ENCODE peak calls at places on chromosomes 5 and 9, in nine cellular contexts. One of them, this sample, is unnamed.

GRCh38 chr5:132653716-132654115 is 4.3 kb upstream of the IL13 start:
- DNase-seq in AG20443: no peak
- DNase-seq in tibial nerve: no peak
- DNase-seq in HS-5: no peak
- DNase-seq in stimulated activated CD4-positive, alpha-beta T cell treated with anti-CD3 and anti-CD28 coated beads, Interleukin-4, amount 100 ng/mL, for 48 hours: no peak
- DNase-seq in posterior cingulate gyrus: no peak
- DNase-seq in HTR-8/SVneo: no peak
- DNase-seq in Peyer's patch: no peak
- DNase-seq in stimulated activated CD8-positive, alpha-beta memory T cell treated with anti-CD3 and anti-CD28 coated beads, Interleukin-15, amount 100 ng/mL, for 4 hours: no peak
- DNase-seq in this sample: no peak

GRCh38 chr5:179279347-179280094 is 65.7 kb downstream of the ADAMTS2 start:
- DNase-seq in Peyer's patch: no peak
- DNase-seq in HS-5: no peak
- DNase-seq in posterior cingulate gyrus: no peak
- DNase-seq in tibial nerve: no peak
- DNase-seq in stimulated activated CD4-positive, alpha-beta T cell treated with anti-CD3 and anti-CD28 coated beads, Interleukin-4, amount 100 ng/mL, for 48 hours: no peak
- DNase-seq in AG20443: peak
- DNase-seq in HTR-8/SVneo: no peak
- DNase-seq in stimulated activated CD8-positive, alpha-beta memory T cell treated with anti-CD3 and anti-CD28 coated beads, Interleukin-15, amount 100 ng/mL, for 4 hours: no peak
- DNase-seq in this sample: no peak

GRCh38 chr9:125748511-125749099 is 1.4 kb downstream of the PBX3 start:
- DNase-seq in stimulated activated CD4-positive, alpha-beta T cell treated with anti-CD3 and anti-CD28 coated beads, Interleukin-4, amount 100 ng/mL, for 48 hours: no peak
- DNase-seq in HS-5: no peak
- DNase-seq in tibial nerve: no peak
- DNase-seq in HTR-8/SVneo: no peak
- DNase-seq in stimulated activated CD8-positive, alpha-beta memory T cell treated with anti-CD3 and anti-CD28 coated beads, Interleukin-15, amount 100 ng/mL, for 4 hours: no peak
- DNase-seq in posterior cingulate gyrus: no peak
- DNase-seq in AG20443: no peak
- DNase-seq in Peyer's patch: no peak
- DNase-seq in this sample: no peak

GRCh38 chr5:41112486-41113455 is 41.6 kb upstream of the MROH2B start:
- DNase-seq in posterior cingulate gyrus: no peak
- DNase-seq in stimulated activated CD8-positive, alpha-beta memory T cell treated with anti-CD3 and anti-CD28 coated beads, Interleukin-15, amount 100 ng/mL, for 4 hours: no peak
- DNase-seq in HTR-8/SVneo: no peak
- DNase-seq in HS-5: peak
- DNase-seq in Peyer's patch: no peak
- DNase-seq in AG20443: no peak
- DNase-seq in stimulated activated CD4-positive, alpha-beta T cell treated with anti-CD3 and anti-CD28 coated beads, Interleukin-4, amount 100 ng/mL, for 48 hours: no peak
- DNase-seq in tibial nerve: no peak
- DNase-seq in this sample: no peak

GRCh38 chr5:91018185-91018584 is 364.9 kb downstream of the ARRDC3 start:
- DNase-seq in Peyer's patch: no peak
- DNase-seq in stimulated activated CD8-positive, alpha-beta memory T cell treated with anti-CD3 and anti-CD28 coated beads, Interleukin-15, amount 100 ng/mL, for 4 hours: no peak
- DNase-seq in HTR-8/SVneo: no peak
- DNase-seq in tibial nerve: no peak
- DNase-seq in AG20443: no peak
- DNase-seq in posterior cingulate gyrus: no peak
- DNase-seq in HS-5: no peak
- DNase-seq in stimulated activated CD4-positive, alpha-beta T cell treated with anti-CD3 and anti-CD28 coated beads, Interleukin-4, amount 100 ng/mL, for 48 hours: no peak
- DNase-seq in this sample: no peak

GRCh38 chr9:27333241-27334052 is 36.5 kb upstream of the EQTN start:
- DNase-seq in tibial nerve: peak
- DNase-seq in AG20443: peak
- DNase-seq in HS-5: peak
- DNase-seq in Peyer's patch: peak
- DNase-seq in stimulated activated CD8-positive, alpha-beta memory T cell treated with anti-CD3 and anti-CD28 coated beads, Interleukin-15, amount 100 ng/mL, for 4 hours: no peak
- DNase-seq in stimulated activated CD4-positive, alpha-beta T cell treated with anti-CD3 and anti-CD28 coated beads, Interleukin-4, amount 100 ng/mL, for 48 hours: peak
- DNase-seq in posterior cingulate gyrus: peak
- DNase-seq in HTR-8/SVneo: peak
- DNase-seq in this sample: peak

GRCh38 chr9:86974421-86974820 is 27.1 kb upstream of the GAS1 start:
- DNase-seq in posterior cingulate gyrus: no peak
- DNase-seq in HS-5: no peak
- DNase-seq in tibial nerve: no peak
- DNase-seq in stimulated activated CD8-positive, alpha-beta memory T cell treated with anti-CD3 and anti-CD28 coated beads, Interleukin-15, amount 100 ng/mL, for 4 hours: no peak
- DNase-seq in stimulated activated CD4-positive, alpha-beta T cell treated with anti-CD3 and anti-CD28 coated beads, Interleukin-4, amount 100 ng/mL, for 48 hours: no peak
- DNase-seq in HTR-8/SVneo: no peak
- DNase-seq in AG20443: no peak
- DNase-seq in Peyer's patch: no peak
- DNase-seq in this sample: no peak

GRCh38 chr5:160833806-160834205 is 18.2 kb downstream of the ATP10B start:
- DNase-seq in tibial nerve: no peak
- DNase-seq in AG20443: no peak
- DNase-seq in Peyer's patch: no peak
- DNase-seq in stimulated activated CD4-positive, alpha-beta T cell treated with anti-CD3 and anti-CD28 coated beads, Interleukin-4, amount 100 ng/mL, for 48 hours: no peak
- DNase-seq in stimulated activated CD8-positive, alpha-beta memory T cell treated with anti-CD3 and anti-CD28 coated beads, Interleukin-15, amount 100 ng/mL, for 4 hours: no peak
- DNase-seq in HS-5: no peak
- DNase-seq in HTR-8/SVneo: no peak
- DNase-seq in posterior cingulate gyrus: no peak
- DNase-seq in this sample: no peak

GRCh38 chr5:173512637-173513435 is 103.6 kb downstream of the BOD1 start:
- DNase-seq in tibial nerve: no peak
- DNase-seq in HS-5: no peak
- DNase-seq in HTR-8/SVneo: peak
- DNase-seq in stimulated activated CD4-positive, alpha-beta T cell treated with anti-CD3 and anti-CD28 coated beads, Interleukin-4, amount 100 ng/mL, for 48 hours: no peak
- DNase-seq in posterior cingulate gyrus: no peak
- DNase-seq in Peyer's patch: no peak
- DNase-seq in AG20443: no peak
- DNase-seq in stimulated activated CD8-positive, alpha-beta memory T cell treated with anti-CD3 and anti-CD28 coated beads, Interleukin-15, amount 100 ng/mL, for 4 hours: no peak
- DNase-seq in this sample: no peak

GRCh38 chr9:105063665-105064247 is 135.8 kb upstream of the ABCA1 start:
- DNase-seq in HS-5: no peak
- DNase-seq in posterior cingulate gyrus: no peak
- DNase-seq in stimulated activated CD8-positive, alpha-beta memory T cell treated with anti-CD3 and anti-CD28 coated beads, Interleukin-15, amount 100 ng/mL, for 4 hours: no peak
- DNase-seq in stimulated activated CD4-positive, alpha-beta T cell treated with anti-CD3 and anti-CD28 coated beads, Interleukin-4, amount 100 ng/mL, for 48 hours: no peak
- DNase-seq in Peyer's patch: no peak
- DNase-seq in HTR-8/SVneo: no peak
- DNase-seq in AG20443: peak
- DNase-seq in tibial nerve: no peak
- DNase-seq in this sample: no peak

GRCh38 chr5:132098151-132098594 is 24.6 kb downstream of the CSF2 start:
- DNase-seq in tibial nerve: no peak
- DNase-seq in stimulated activated CD8-positive, alpha-beta memory T cell treated with anti-CD3 and anti-CD28 coated beads, Interleukin-15, amount 100 ng/mL, for 4 hours: no peak
- DNase-seq in AG20443: peak
- DNase-seq in posterior cingulate gyrus: no peak
- DNase-seq in stimulated activated CD4-positive, alpha-beta T cell treated with anti-CD3 and anti-CD28 coated beads, Interleukin-4, amount 100 ng/mL, for 48 hours: no peak
- DNase-seq in HTR-8/SVneo: no peak
- DNase-seq in HS-5: no peak
- DNase-seq in Peyer's patch: no peak
- DNase-seq in this sample: no peak

GRCh38 chr5:34563951-34564705 is 92.0 kb upstream of the RAI14 start:
- DNase-seq in tibial nerve: peak
- DNase-seq in AG20443: no peak
- DNase-seq in posterior cingulate gyrus: no peak
- DNase-seq in stimulated activated CD8-positive, alpha-beta memory T cell treated with anti-CD3 and anti-CD28 coated beads, Interleukin-15, amount 100 ng/mL, for 4 hours: no peak
- DNase-seq in stimulated activated CD4-positive, alpha-beta T cell treated with anti-CD3 and anti-CD28 coated beads, Interleukin-4, amount 100 ng/mL, for 48 hours: no peak
- DNase-seq in HTR-8/SVneo: no peak
- DNase-seq in Peyer's patch: no peak
- DNase-seq in HS-5: no peak
- DNase-seq in this sample: no peak

GRCh38 chr9:135210676-135211523 is 123.4 kb downstream of the OLFM1 start:
- DNase-seq in tibial nerve: no peak
- DNase-seq in posterior cingulate gyrus: peak
- DNase-seq in AG20443: no peak
- DNase-seq in Peyer's patch: peak
- DNase-seq in HS-5: no peak
- DNase-seq in stimulated activated CD8-positive, alpha-beta memory T cell treated with anti-CD3 and anti-CD28 coated beads, Interleukin-15, amount 100 ng/mL, for 4 hours: no peak
- DNase-seq in stimulated activated CD4-positive, alpha-beta T cell treated with anti-CD3 and anti-CD28 coated beads, Interleukin-4, amount 100 ng/mL, for 48 hours: no peak
- DNase-seq in HTR-8/SVneo: no peak
- DNase-seq in this sample: no peak

GRCh38 chr5:57529864-57530263 is 47.3 kb upstream of the ACTBL2 start:
- DNase-seq in stimulated activated CD8-positive, alpha-beta memory T cell treated with anti-CD3 and anti-CD28 coated beads, Interleukin-15, amount 100 ng/mL, for 4 hours: no peak
- DNase-seq in Peyer's patch: no peak
- DNase-seq in HTR-8/SVneo: no peak
- DNase-seq in posterior cingulate gyrus: no peak
- DNase-seq in HS-5: no peak
- DNase-seq in tibial nerve: no peak
- DNase-seq in stimulated activated CD4-positive, alpha-beta T cell treated with anti-CD3 and anti-CD28 coated beads, Interleukin-4, amount 100 ng/mL, for 48 hours: no peak
- DNase-seq in AG20443: no peak
- DNase-seq in this sample: no peak

GRCh38 chr5:79546782-79547428 is 33.0 kb upstream of the HOMER1 start:
- DNase-seq in HS-5: no peak
- DNase-seq in AG20443: peak
- DNase-seq in Peyer's patch: no peak
- DNase-seq in HTR-8/SVneo: no peak
- DNase-seq in posterior cingulate gyrus: no peak
- DNase-seq in stimulated activated CD4-positive, alpha-beta T cell treated with anti-CD3 and anti-CD28 coated beads, Interleukin-4, amount 100 ng/mL, for 48 hours: no peak
- DNase-seq in tibial nerve: no peak
- DNase-seq in stimulated activated CD8-positive, alpha-beta memory T cell treated with anti-CD3 and anti-CD28 coated beads, Interleukin-15, amount 100 ng/mL, for 4 hours: no peak
- DNase-seq in this sample: no peak

GRCh38 chr9:88460583-88461332 is 72.5 kb downstream of the SPIN1 start:
- DNase-seq in AG20443: no peak
- DNase-seq in posterior cingulate gyrus: no peak
- DNase-seq in tibial nerve: no peak
- DNase-seq in HS-5: no peak
- DNase-seq in Peyer's patch: no peak
- DNase-seq in stimulated activated CD4-positive, alpha-beta T cell treated with anti-CD3 and anti-CD28 coated beads, Interleukin-4, amount 100 ng/mL, for 48 hours: no peak
- DNase-seq in HTR-8/SVneo: no peak
- DNase-seq in stimulated activated CD8-positive, alpha-beta memory T cell treated with anti-CD3 and anti-CD28 coated beads, Interleukin-15, amount 100 ng/mL, for 4 hours: no peak
- DNase-seq in this sample: no peak

GRCh38 chr5:129652353-129653138 is 95.3 kb upstream of the MINAR2 start:
- DNase-seq in HS-5: peak
- DNase-seq in Peyer's patch: no peak
- DNase-seq in stimulated activated CD4-positive, alpha-beta T cell treated with anti-CD3 and anti-CD28 coated beads, Interleukin-4, amount 100 ng/mL, for 48 hours: no peak
- DNase-seq in AG20443: no peak
- DNase-seq in HTR-8/SVneo: no peak
- DNase-seq in posterior cingulate gyrus: no peak
- DNase-seq in stimulated activated CD8-positive, alpha-beta memory T cell treated with anti-CD3 and anti-CD28 coated beads, Interleukin-15, amount 100 ng/mL, for 4 hours: no peak
- DNase-seq in tibial nerve: no peak
- DNase-seq in this sample: no peak

GRCh38 chr9:129619787-129620668 is 873 bp downstream of the C9orf50 start:
- DNase-seq in Peyer's patch: no peak
- DNase-seq in tibial nerve: no peak
- DNase-seq in HS-5: no peak
- DNase-seq in posterior cingulate gyrus: no peak
- DNase-seq in stimulated activated CD8-positive, alpha-beta memory T cell treated with anti-CD3 and anti-CD28 coated beads, Interleukin-15, amount 100 ng/mL, for 4 hours: no peak
- DNase-seq in HTR-8/SVneo: no peak
- DNase-seq in AG20443: peak
- DNase-seq in stimulated activated CD4-positive, alpha-beta T cell treated with anti-CD3 and anti-CD28 coated beads, Interleukin-4, amount 100 ng/mL, for 48 hours: no peak
- DNase-seq in this sample: no peak

GRCh38 chr9:121981118-121981883 is 111.8 kb downstream of the TTLL11 start:
- DNase-seq in stimulated activated CD4-positive, alpha-beta T cell treated with anti-CD3 and anti-CD28 coated beads, Interleukin-4, amount 100 ng/mL, for 48 hours: no peak
- DNase-seq in HS-5: no peak
- DNase-seq in tibial nerve: no peak
- DNase-seq in AG20443: no peak
- DNase-seq in posterior cingulate gyrus: no peak
- DNase-seq in stimulated activated CD8-positive, alpha-beta memory T cell treated with anti-CD3 and anti-CD28 coated beads, Interleukin-15, amount 100 ng/mL, for 4 hours: no peak
- DNase-seq in Peyer's patch: no peak
- DNase-seq in HTR-8/SVneo: no peak
- DNase-seq in this sample: no peak

GRCh38 chr9:4680750-4681149 is 1.4 kb downstream of the CDC37L1 start:
- DNase-seq in posterior cingulate gyrus: no peak
- DNase-seq in stimulated activated CD8-positive, alpha-beta memory T cell treated with anti-CD3 and anti-CD28 coated beads, Interleukin-15, amount 100 ng/mL, for 4 hours: no peak
- DNase-seq in stimulated activated CD4-positive, alpha-beta T cell treated with anti-CD3 and anti-CD28 coated beads, Interleukin-4, amount 100 ng/mL, for 48 hours: no peak
- DNase-seq in HS-5: no peak
- DNase-seq in HTR-8/SVneo: no peak
- DNase-seq in Peyer's patch: no peak
- DNase-seq in tibial nerve: no peak
- DNase-seq in AG20443: peak
- DNase-seq in this sample: no peak

GRCh38 chr9:35695801-35696420 is 6.2 kb upstream of the TPM2 start:
- DNase-seq in posterior cingulate gyrus: no peak
- DNase-seq in AG20443: no peak
- DNase-seq in Peyer's patch: no peak
- DNase-seq in stimulated activated CD4-positive, alpha-beta T cell treated with anti-CD3 and anti-CD28 coated beads, Interleukin-4, amount 100 ng/mL, for 48 hours: no peak
- DNase-seq in HTR-8/SVneo: no peak
- DNase-seq in tibial nerve: no peak
- DNase-seq in stimulated activated CD8-positive, alpha-beta memory T cell treated with anti-CD3 and anti-CD28 coated beads, Interleukin-15, amount 100 ng/mL, for 4 hours: no peak
- DNase-seq in HS-5: no peak
- DNase-seq in this sample: no peak

GRCh38 chr5:141513021-141513626 is 24.2 kb downstream of the PCDHGC5 start:
- DNase-seq in stimulated activated CD8-positive, alpha-beta memory T cell treated with anti-CD3 and anti-CD28 coated beads, Interleukin-15, amount 100 ng/mL, for 4 hours: no peak
- DNase-seq in AG20443: no peak
- DNase-seq in HTR-8/SVneo: no peak
- DNase-seq in posterior cingulate gyrus: peak
- DNase-seq in stimulated activated CD4-positive, alpha-beta T cell treated with anti-CD3 and anti-CD28 coated beads, Interleukin-4, amount 100 ng/mL, for 48 hours: peak
- DNase-seq in HS-5: no peak
- DNase-seq in Peyer's patch: no peak
- DNase-seq in tibial nerve: no peak
- DNase-seq in this sample: no peak

GRCh38 chr5:133533541-133533940 is 78.8 kb downstream of the FSTL4 start:
- DNase-seq in stimulated activated CD8-positive, alpha-beta memory T cell treated with anti-CD3 and anti-CD28 coated beads, Interleukin-15, amount 100 ng/mL, for 4 hours: no peak
- DNase-seq in stimulated activated CD4-positive, alpha-beta T cell treated with anti-CD3 and anti-CD28 coated beads, Interleukin-4, amount 100 ng/mL, for 48 hours: no peak
- DNase-seq in Peyer's patch: no peak
- DNase-seq in HTR-8/SVneo: no peak
- DNase-seq in tibial nerve: no peak
- DNase-seq in posterior cingulate gyrus: no peak
- DNase-seq in HS-5: no peak
- DNase-seq in AG20443: no peak
- DNase-seq in this sample: no peak

GRCh38 chr9:72996106-72996505 is 43.3 kb upstream of the ALDH1A1 start:
- DNase-seq in tibial nerve: no peak
- DNase-seq in Peyer's patch: no peak
- DNase-seq in posterior cingulate gyrus: no peak
- DNase-seq in stimulated activated CD8-positive, alpha-beta memory T cell treated with anti-CD3 and anti-CD28 coated beads, Interleukin-15, amount 100 ng/mL, for 4 hours: no peak
- DNase-seq in AG20443: no peak
- DNase-seq in HTR-8/SVneo: no peak
- DNase-seq in HS-5: peak
- DNase-seq in stimulated activated CD4-positive, alpha-beta T cell treated with anti-CD3 and anti-CD28 coated beads, Interleukin-4, amount 100 ng/mL, for 48 hours: no peak
- DNase-seq in this sample: no peak

GRCh38 chr5:86465052-86465838 is 152.5 kb upstream of the COX7C start:
- DNase-seq in stimulated activated CD4-positive, alpha-beta T cell treated with anti-CD3 and anti-CD28 coated beads, Interleukin-4, amount 100 ng/mL, for 48 hours: no peak
- DNase-seq in posterior cingulate gyrus: no peak
- DNase-seq in HS-5: no peak
- DNase-seq in stimulated activated CD8-positive, alpha-beta memory T cell treated with anti-CD3 and anti-CD28 coated beads, Interleukin-15, amount 100 ng/mL, for 4 hours: no peak
- DNase-seq in tibial nerve: no peak
- DNase-seq in AG20443: no peak
- DNase-seq in HTR-8/SVneo: no peak
- DNase-seq in Peyer's patch: no peak
- DNase-seq in this sample: no peak

GRCh38 chr9:8628771-8629170 is 829.2 kb upstream of the DMAC1 start:
- DNase-seq in HS-5: no peak
- DNase-seq in tibial nerve: no peak
- DNase-seq in stimulated activated CD4-positive, alpha-beta T cell treated with anti-CD3 and anti-CD28 coated beads, Interleukin-4, amount 100 ng/mL, for 48 hours: no peak
- DNase-seq in HTR-8/SVneo: no peak
- DNase-seq in stimulated activated CD8-positive, alpha-beta memory T cell treated with anti-CD3 and anti-CD28 coated beads, Interleukin-15, amount 100 ng/mL, for 4 hours: no peak
- DNase-seq in AG20443: no peak
- DNase-seq in posterior cingulate gyrus: no peak
- DNase-seq in Peyer's patch: no peak
- DNase-seq in this sample: no peak

GRCh38 chr5:170353011-170353890 is 35.9 kb downstream of the KCNMB1 start:
- DNase-seq in tibial nerve: no peak
- DNase-seq in stimulated activated CD4-positive, alpha-beta T cell treated with anti-CD3 and anti-CD28 coated beads, Interleukin-4, amount 100 ng/mL, for 48 hours: no peak
- DNase-seq in HS-5: no peak
- DNase-seq in Peyer's patch: no peak
- DNase-seq in posterior cingulate gyrus: no peak
- DNase-seq in HTR-8/SVneo: no peak
- DNase-seq in stimulated activated CD8-positive, alpha-beta memory T cell treated with anti-CD3 and anti-CD28 coated beads, Interleukin-15, amount 100 ng/mL, for 4 hours: no peak
- DNase-seq in AG20443: no peak
- DNase-seq in this sample: no peak

GRCh38 chr5:139745800-139746690 is 49.6 kb upstream of the PSD2 start:
- DNase-seq in HTR-8/SVneo: no peak
- DNase-seq in HS-5: no peak
- DNase-seq in posterior cingulate gyrus: peak
- DNase-seq in tibial nerve: peak
- DNase-seq in stimulated activated CD4-positive, alpha-beta T cell treated with anti-CD3 and anti-CD28 coated beads, Interleukin-4, amount 100 ng/mL, for 48 hours: no peak
- DNase-seq in stimulated activated CD8-positive, alpha-beta memory T cell treated with anti-CD3 and anti-CD28 coated beads, Interleukin-15, amount 100 ng/mL, for 4 hours: peak
- DNase-seq in AG20443: peak
- DNase-seq in Peyer's patch: peak
- DNase-seq in this sample: no peak